ENCODE peak calls at places on chromosome 13, in six cellular contexts. L is transverse colon, O is upper lobe of left lung, Z is sigmoid colon, J is IMR-90, X is A549. B is an unnamed sample.

GRCh38 chr13:99984463-99985242 is 3.1 kb downstream of the ZIC2 start:
- DNase-seq in L (no peak), O (no peak), Z (no peak), J (no peak), X (peak), B (no peak)

GRCh38 chr13:25874907-25875306 is 176.9 kb downstream of the SHISA2 start:
- DNase-seq in L (peak), O (no peak), Z (no peak), J (no peak), X (no peak), B (no peak)

GRCh38 chr13:29676941-29677452 is 81.5 kb upstream of the SLC7A1 start:
- DNase-seq in L (peak), O (no peak), Z (no peak), J (peak), X (peak), B (no peak)

GRCh38 chr13:77537302-77537919 is 1.9 kb downstream of the SCEL start:
- DNase-seq in L (no peak), O (no peak), Z (no peak), J (no peak), X (no peak), B (no peak)

GRCh38 chr13:113211774-113212173 is 2.4 kb downstream of the CUL4A start:
- DNase-seq in L (no peak), O (no peak), Z (no peak), J (no peak), X (peak), B (no peak)

GRCh38 chr13:32314968-32315254 is 252 bp downstream of the ZAR1L start:
- DNase-seq in L (peak), O (peak), Z (no peak), J (peak), X (peak), B (no peak)

GRCh38 chr13:45473627-45474026 is 8.9 kb downstream of the COG3 start:
- DNase-seq in L (no peak), O (no peak), Z (no peak), J (no peak), X (peak), B (no peak)

GRCh38 chr13:99996177-99996705 is 14.7 kb downstream of the ZIC2 start:
- DNase-seq in L (no peak), O (no peak), Z (no peak), J (no peak), X (no peak), B (no peak)

GRCh38 chr13:78601886-78602560 is 1.3 kb downstream of the POU4F1 start:
- DNase-seq in L (no peak), O (no peak), Z (no peak), J (no peak), X (no peak), B (no peak)

GRCh38 chr13:78600317-78600899 is 2.9 kb downstream of the POU4F1 start:
- DNase-seq in L (no peak), O (no peak), Z (no peak), J (no peak), X (no peak), B (no peak)

GRCh38 chr13:78602561-78603239 is 652 bp downstream of the POU4F1 start:
- DNase-seq in L (no peak), O (no peak), Z (no peak), J (no peak), X (no peak), B (no peak)

GRCh38 chr13:78599911-78600310 is 3.4 kb downstream of the POU4F1 start:
- DNase-seq in L (no peak), O (no peak), Z (no peak), J (no peak), X (no peak), B (no peak)

GRCh38 chr13:78601124-78601885 is 2.0 kb downstream of the POU4F1 start:
- DNase-seq in L (no peak), O (no peak), Z (no peak), J (peak), X (no peak), B (no peak)
- H3K4me3 ChIP-seq in L (no peak), O (no peak), Z (peak), J (no peak), X (no peak), B (no peak)

DNA sequence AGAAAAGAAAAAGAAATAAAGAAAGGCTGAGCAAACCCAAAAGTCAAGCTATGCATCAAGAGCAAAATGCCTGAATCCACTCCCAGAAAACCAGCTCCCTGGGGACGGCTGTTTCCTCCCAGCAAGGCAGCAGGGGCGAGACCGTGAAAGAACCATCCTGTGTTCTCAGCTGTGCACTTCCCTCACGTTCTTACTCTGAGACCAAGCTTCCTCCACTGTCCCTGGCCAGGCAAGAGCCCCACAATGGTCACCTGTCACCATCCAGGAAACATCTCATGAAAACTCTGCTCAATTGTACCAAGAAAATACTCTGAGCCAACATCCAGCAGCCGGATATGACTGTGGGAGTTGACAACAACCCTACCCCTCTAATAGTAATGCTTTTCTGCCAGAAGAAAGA is 22.9 kb downstream of the RAB20 start:
- DNase-seq in L (peak), O (no peak), Z (no peak), J (no peak), X (no peak), B (no peak)
- TF ChIP-seq POLR2A in L (no peak), O (peak), Z (no peak), J (no peak), X (no peak), B (no peak)

DNA sequence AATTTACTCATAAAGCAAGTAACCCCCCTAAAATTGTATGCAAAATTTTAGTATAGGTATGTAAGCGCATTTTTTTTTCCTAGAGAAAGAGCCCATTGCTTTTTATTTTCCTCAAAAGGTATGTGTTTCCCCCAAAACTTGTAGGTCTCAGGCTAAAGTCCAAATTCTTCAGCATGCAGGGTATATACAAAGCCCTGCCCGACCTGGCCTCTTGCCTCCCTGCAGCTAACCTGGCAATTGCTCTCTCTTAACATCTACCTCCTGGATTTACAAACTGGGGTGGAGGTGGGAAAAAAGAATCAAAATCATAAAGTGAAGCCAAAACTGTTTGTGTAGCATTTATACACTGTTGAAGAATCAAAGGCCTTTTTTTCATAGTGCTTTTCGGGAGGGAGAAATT is 107.8 kb downstream of the KCNRG start:
- DNase-seq in L (no peak), O (no peak), Z (no peak), J (no peak), X (no peak), B (no peak)
- H3K27ac ChIP-seq in L (peak), O (peak), Z (peak), J (no peak), X (no peak), B (no peak)

GRCh38 chr13:49395416-49396277 is 48.2 kb downstream of the CAB39L start:
- DNase-seq in L (no peak), O (no peak), Z (peak), J (no peak), X (no peak), B (no peak)

GRCh38 chr13:49399801-49400472 is 43.9 kb downstream of the CAB39L start:
- DNase-seq in L (no peak), O (no peak), Z (no peak), J (no peak), X (no peak), B (no peak)

GRCh38 chr13:49404621-49405020 is 39.2 kb downstream of the CAB39L start:
- DNase-seq in L (no peak), O (no peak), Z (no peak), J (no peak), X (no peak), B (no peak)

GRCh38 chr13:49403966-49404365 is 39.9 kb downstream of the CAB39L start:
- DNase-seq in L (no peak), O (no peak), Z (no peak), J (no peak), X (no peak), B (no peak)

GRCh38 chr13:49400755-49401659 is 42.9 kb downstream of the CAB39L start:
- DNase-seq in L (peak), O (peak), Z (peak), J (peak), X (no peak), B (no peak)
- H3K4me3 ChIP-seq in L (peak), O (no peak), Z (peak), J (peak), X (no peak), B (peak)

GRCh38 chr13:110713981-110714797 is 689 bp downstream of the ING1 start:
- DNase-seq in L (peak), O (peak), Z (peak), J (peak), X (peak), B (no peak)
- TF ChIP-seq POLR2A in L (no peak), O (no peak), Z (no peak), J (no peak), X (no peak), B (no peak)

GRCh38 chr13:97116754-97117153 is 105.4 kb upstream of the MBNL2 start:
- DNase-seq in L (no peak), O (peak), Z (peak), J (peak), X (no peak), B (no peak)
- H3K27ac ChIP-seq in L (no peak), O (peak), Z (peak), J (no peak), X (no peak), B (peak)